ENCODE peak calls at places on chromosomes 11 and 22, in nine cellular contexts. S is caudate nucleus; N is NT2/D1; I is iPS DF 6.9; F is T-helper 1 cell; M is nucleus accumbens; O is stimulated activated CD8-positive, alpha-beta memory T cell treated with anti-CD3 and anti-CD28 coated beads, Interleukin-15, amount 100 ng/mL, for 1 hour; B is right lobe of liver; V is HS-27A. Z is an unnamed sample.

GRCh38 chr11:61783717-61784505 is 8.5 kb downstream of the TMEM258 start:
- DNase-seq in N (no peak), S (no peak), I (no peak), B (no peak), V (no peak), O (no peak), M (no peak), F (no peak), Z (no peak)

GRCh38 chr22:45585437-45585755 is 82.7 kb downstream of the FBLN1 start:
- DNase-seq in S (no peak), F (no peak), N (no peak), B (no peak), M (no peak), I (no peak), O (no peak), V (no peak), Z (no peak)

GRCh38 chr11:60750911-60751310 is 5.8 kb upstream of the MS4A15 start:
- DNase-seq in N (no peak), O (no peak), F (no peak), I (no peak), V (no peak), M (no peak), B (no peak), S (no peak), Z (no peak)

GRCh38 chr11:8339592-8340022 is 75.9 kb upstream of the LMO1 start:
- DNase-seq in F (no peak), M (no peak), S (no peak), B (no peak), I (no peak), N (no peak), V (no peak), O (no peak), Z (no peak)

GRCh38 chr11:93585758-93586157 is 42.6 kb upstream of the SMCO4 start:
- DNase-seq in S (no peak), V (no peak), F (no peak), B (peak), I (no peak), N (no peak), O (no peak), M (no peak), Z (no peak)

GRCh38 chr11:125425601-125426000 is 70.5 kb downstream of the FEZ1 start:
- DNase-seq in I (no peak), M (no peak), V (no peak), F (no peak), S (no peak), O (no peak), N (no peak), B (no peak), Z (no peak)

GRCh38 chr11:78377625-78378418 is 39.8 kb downstream of the GAB2 start:
- DNase-seq in I (no peak), M (no peak), B (no peak), F (no peak), S (no peak), N (no peak), O (no peak), V (no peak), Z (no peak)

GRCh38 chr11:47611240-47611863 is 17.1 kb upstream of the C1QTNF4 start:
- DNase-seq in O (no peak), N (no peak), I (no peak), S (no peak), M (no peak), V (no peak), F (no peak), B (no peak), Z (no peak)

Z was measured in iPS DF 19.7.